ENCODE peak calls at places on chromosomes 7 and 10, in eight cellular contexts. G, C, P, M, N, F, K and A are unnamed samples.

GRCh38 chr7:8700076-8700624 is 266.7 kb downstream of the NXPH1 start:
- DNase-seq in G (no peak), C (no peak), P (no peak), M (no peak), N (no peak), F (peak; percentile 16), K (no peak), A (no peak)

GRCh38 chr10:125629758-125630376 is 53.1 kb downstream of the TEX36 start:
- DNase-seq in G (no peak), C (peak; percentile 15), P (no peak), M (peak; percentile 47), N (no peak), F (peak; percentile 63), K (peak; percentile 25), A (no peak)

GRCh38 chr7:28862876-28863275 is 95.3 kb downstream of the TRIL start:
- DNase-seq in G (no peak), C (no peak), P (no peak), M (peak; percentile 43), N (no peak), F (no peak), K (no peak), A (no peak)

GRCh38 chr10:76080991-76081390 is 649.6 kb downstream of the LRMDA start:
- DNase-seq in G (no peak), C (no peak), P (no peak), M (peak; percentile 13), N (no peak), F (no peak), K (no peak), A (no peak)

GRCh38 chr7:139725077-139725476 is 52.7 kb downstream of the HIPK2 start:
- DNase-seq in G (no peak), C (no peak), P (no peak), M (no peak), N (no peak), F (peak; percentile 68), K (no peak), A (peak; percentile 43)

GRCh38 chr10:92757066-92757716 is 67.4 kb downstream of the HHEX start:
- DNase-seq in G (no peak), C (peak; percentile 47), P (no peak), M (peak; percentile 8), N (no peak), F (no peak), K (peak; percentile 98), A (peak; percentile 49)

GRCh38 chr10:99612167-99612831 is 7.9 kb downstream of the SLC25A28 start:
- DNase-seq in G (no peak), C (peak; percentile 71), P (no peak), M (peak; percentile 69), N (no peak), F (peak; percentile 57), K (peak; percentile 54), A (peak; percentile 66)

GRCh38 chr7:129279757-129280156 is 54.9 kb downstream of the AHCYL2 start:
- DNase-seq in G (no peak), C (no peak), P (no peak), M (no peak), N (no peak), F (no peak), K (no peak), A (no peak)

GRCh38 chr10:73167557-73168485 is at the start of the genes ECD and FAM149B1:
- DNase-seq in G (peak; percentile 80), C (peak; percentile 94), P (peak; percentile 95), M (peak; percentile 99), N (peak; percentile 84), F (peak; percentile 75), K (peak; percentile 75), A (peak; percentile 95)

GRCh38 chr7:46157931-46158330 is 236.9 kb upstream of the IGFBP3 start:
- DNase-seq in G (no peak), C (no peak), P (no peak), M (no peak), N (no peak), F (no peak), K (no peak), A (no peak)

GRCh38 chr7:20647908-20648776 is 32.7 kb downstream of the ABCB5 start:
- DNase-seq in G (no peak), C (peak; percentile 12), P (no peak), M (peak; percentile 62), N (no peak), F (peak; percentile 52), K (peak; percentile 17), A (no peak)

GRCh38 chr10:98262571-98262970 is 5.4 kb downstream of the LOXL4 start:
- DNase-seq in G (no peak), C (no peak), P (no peak), M (peak; percentile 57), N (no peak), F (no peak), K (peak; percentile 62), A (peak; percentile 10)

GRCh38 chr10:108789911-108790310 is 1133.4 kb downstream of the XPNPEP1 start:
- DNase-seq in G (no peak), C (no peak), P (no peak), M (no peak), N (no peak), F (no peak), K (no peak), A (no peak)

GRCh38 chr10:30345611-30346010 is 3.5 kb downstream of the MTPAP start:
- DNase-seq in G (no peak), C (no peak), P (no peak), M (no peak), N (no peak), F (no peak), K (no peak), A (no peak)

GRCh38 chr7:66326501-66327180 is 121.5 kb downstream of the TPST1 start:
- DNase-seq in G (no peak), C (peak; percentile 36), P (no peak), M (no peak), N (no peak), F (no peak), K (no peak), A (no peak)